ENCODE peak calls at places on chromosomes 3 and 15, in seven cellular contexts. S is heart left ventricle; O is NCI-H1105 treated with DMSO at 0.1 percent for 48 hours; V is CD8-positive, alpha-beta memory T cell; T is T-helper 1 cell; C is GM04504; K is lower leg skin. H is an unnamed sample.

GRCh38 chr15:66982250-66982649 is 83.2 kb upstream of the SMAD3 start:
- DNase-seq in O (no peak), S (no peak), T (no peak), K (no peak), C (no peak), V (no peak), H (no peak)

GRCh38 chr3:65018801-65019200 is 331.0 kb upstream of the ADAMTS9 start:
- DNase-seq in V (no peak), K (no peak), T (no peak), O (no peak), S (no peak), C (no peak), H (no peak)

GRCh38 chr3:129577925-129578742 is 28.3 kb downstream of the PLXND1 start:
- DNase-seq in V (no peak), K (no peak), T (no peak), O (no peak), C (no peak), S (no peak), H (no peak)

GRCh38 chr15:48285329-48286214 is 45.7 kb upstream of the DUT start:
- DNase-seq in T (peak), K (peak), C (peak), V (peak), S (peak), O (peak), H (peak)

GRCh38 chr3:119365418-119365817 is 71.2 kb downstream of the ARHGAP31 start:
- DNase-seq in O (no peak), V (no peak), C (no peak), K (no peak), S (no peak), T (no peak), H (no peak)

GRCh38 chr15:73802336-73803105 is 49.4 kb upstream of the INSYN1 start:
- DNase-seq in S (peak), V (no peak), K (no peak), O (no peak), C (no peak), T (no peak), H (no peak)

GRCh38 chr15:77484994-77485393 is 64.3 kb downstream of the HMG20A start:
- DNase-seq in S (no peak), T (no peak), O (no peak), C (no peak), K (no peak), V (no peak), H (no peak)

GRCh38 chr3:22779737-22780136 is 423.4 kb upstream of the UBE2E2 start:
- DNase-seq in V (no peak), C (no peak), O (no peak), T (no peak), K (no peak), S (no peak), H (no peak)